ENCODE peak calls at places on chromosomes 6 and 20, in six cellular contexts. Z is cardiac fibroblast, A is BJ, I is heart left ventricle, V is stomach, N is upper lobe of right lung. D is an unnamed sample.

GRCh38 chr6:115759051-115759450 is 301.6 kb downstream of the FRK start:
- DNase-seq in Z (no peak), A (no peak), I (no peak), V (no peak), N (no peak), D (no peak)

GRCh38 chr6:144460224-144461095 is 175.3 kb downstream of the UTRN start:
- DNase-seq in Z (no peak), A (no peak), I (no peak), V (no peak), N (no peak), D (no peak)

GRCh38 chr6:107334026-107334425 is 125.3 kb downstream of the PDSS2 start:
- DNase-seq in Z (no peak), A (no peak), I (no peak), V (no peak), N (no peak), D (no peak)

GRCh38 chr6:51045548-51045947 is 226.9 kb downstream of the TFAP2B start:
- DNase-seq in Z (no peak), A (no peak), I (no peak), V (no peak), N (no peak), D (no peak)

GRCh38 chr20:58017970-58018530 is 210.4 kb downstream of the ANKRD60 start:
- DNase-seq in Z (no peak), A (no peak), I (no peak), V (no peak), N (no peak), D (no peak)

GRCh38 chr6:13281630-13282156 is 46.6 kb downstream of the TBC1D7 start:
- DNase-seq in Z (no peak), A (no peak), I (no peak), V (no peak), N (no peak), D (no peak)

GRCh38 chr20:57596998-57597939 is 23.0 kb downstream of the ZBP1 start:
- DNase-seq in Z (peak; percentile 44), A (no peak), I (peak; percentile 62), V (peak; percentile 77), N (peak; percentile 84), D (peak; percentile 87)

GRCh38 chr6:117233146-117233545 is 32.2 kb upstream of the VGLL2 start:
- DNase-seq in Z (peak; percentile 4), A (no peak), I (no peak), V (no peak), N (no peak), D (no peak)

GRCh38 chr6:138795809-138796469 is at the start of gene ECT2L:
- DNase-seq in Z (peak; percentile 57), A (no peak), I (peak; percentile 91), V (peak; percentile 60), N (peak; percentile 73), D (peak; percentile 47)

GRCh38 chr6:137712587-137712986 is 154.5 kb upstream of the TNFAIP3 start:
- DNase-seq in Z (no peak), A (no peak), I (no peak), V (no peak), N (no peak), D (no peak)

GRCh38 chr6:36127462-36128016 is 2.8 kb upstream of the MAPK13 start:
- DNase-seq in Z (peak; percentile 96), A (peak; percentile 41), I (peak; percentile 76), V (peak; percentile 41), N (peak; percentile 82), D (no peak)

GRCh38 chr6:135087803-135088202 is 33.2 kb upstream of the HBS1L start:
- DNase-seq in Z (peak; percentile 10), A (no peak), I (no peak), V (no peak), N (no peak), D (no peak)

GRCh38 chr6:157186785-157187181 is 136.5 kb downstream of the TMEM242 start:
- DNase-seq in Z (no peak), A (no peak), I (no peak), V (no peak), N (no peak), D (no peak)

GRCh38 chr20:32067234-32067821 is 15.3 kb downstream of the HCK start:
- DNase-seq in Z (peak; percentile 80), A (peak; percentile 96), I (no peak), V (no peak), N (no peak), D (no peak)

GRCh38 chr20:32564921-32565734 is 20.0 kb downstream of the NOL4L start:
- DNase-seq in Z (no peak), A (no peak), I (peak; percentile 62), V (no peak), N (peak; percentile 82), D (peak; percentile 55)

GRCh38 chr20:63037669-63038268 is 31.0 kb upstream of the BHLHE23 start:
- DNase-seq in Z (no peak), A (no peak), I (no peak), V (no peak), N (no peak), D (peak; percentile 51)

GRCh38 chr20:51393566-51393965 is 149.0 kb downstream of the NFATC2 start:
- DNase-seq in Z (no peak), A (no peak), I (peak; percentile 36), V (no peak), N (no peak), D (no peak)

GRCh38 chr6:154508573-154509375 is 1.7 kb downstream of the CNKSR3 start:
- DNase-seq in Z (no peak), A (no peak), I (no peak), V (no peak), N (no peak), D (peak; percentile 33)

GRCh38 chr20:47455133-47456040 is 46.3 kb upstream of the NCOA3 start:
- DNase-seq in Z (peak; percentile 38), A (no peak), I (no peak), V (no peak), N (no peak), D (no peak)

GRCh38 chr6:84728602-84729001 is 35.8 kb downstream of the TBX18 start:
- DNase-seq in Z (peak; percentile 61), A (no peak), I (no peak), V (no peak), N (no peak), D (no peak)

GRCh38 chr6:2157441-2158127 is 87.8 kb downstream of the GMDS start:
- DNase-seq in Z (peak; percentile 88), A (peak; percentile 87), I (no peak), V (no peak), N (no peak), D (no peak)

GRCh38 chr20:25035924-25036323 is 22.0 kb downstream of the ACSS1 start:
- DNase-seq in Z (no peak), A (no peak), I (peak; percentile 6), V (no peak), N (no peak), D (peak; percentile 47)

GRCh38 chr6:170200458-170200891 is 90.4 kb downstream of the DLL1 start:
- DNase-seq in Z (peak; percentile 9), A (no peak), I (no peak), V (no peak), N (no peak), D (no peak)

GRCh38 chr6:106894978-106895702 is 79.4 kb downstream of the CD24 start:
- DNase-seq in Z (peak; percentile 77), A (no peak), I (no peak), V (peak; percentile 31), N (no peak), D (no peak)

GRCh38 chr20:63536997-63537524 is at the start of gene PTK6:
- DNase-seq in Z (no peak), A (no peak), I (peak; percentile 57), V (peak; percentile 84), N (peak; percentile 93), D (no peak)

DNA sequence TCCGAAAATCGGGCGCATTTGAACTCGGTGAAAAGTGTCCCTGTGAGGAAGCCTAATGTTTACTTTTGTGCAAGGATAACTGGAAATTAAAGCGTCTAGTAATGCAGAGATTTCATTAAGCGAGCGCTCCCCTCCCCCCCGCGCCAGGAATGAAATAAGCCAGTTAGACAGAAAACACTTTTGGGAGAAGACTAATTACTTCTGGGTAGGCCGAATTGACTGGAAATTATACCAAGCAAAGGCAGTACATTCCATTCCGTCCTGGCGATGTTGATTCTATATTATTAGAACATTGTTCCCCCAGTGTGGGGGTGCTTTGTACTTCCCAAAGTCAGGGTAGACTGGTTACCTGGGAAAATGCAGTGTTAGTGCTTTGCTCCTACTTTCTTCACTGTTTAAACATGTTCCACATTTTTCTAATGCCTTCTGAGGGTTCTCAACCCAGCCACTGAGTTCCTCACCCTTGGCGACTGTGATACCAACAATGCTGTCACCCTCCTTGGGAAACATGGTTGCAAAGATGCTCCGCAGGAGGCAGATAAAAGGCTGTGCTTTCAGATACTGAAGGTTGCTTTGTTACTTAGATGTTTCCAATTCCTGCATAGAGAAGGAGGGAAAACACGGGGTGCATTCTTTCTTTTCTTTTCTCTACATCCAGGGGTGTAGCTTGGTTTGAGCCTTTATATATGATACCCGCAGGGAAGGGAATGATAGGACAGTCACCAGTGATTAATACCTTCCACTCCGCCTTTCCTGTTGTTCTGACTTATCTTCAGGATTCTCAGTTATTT is 2.6 kb downstream of the GJA1 start:
- DNase-seq in Z (peak; percentile 82), A (no peak), I (no peak), V (no peak), N (no peak), D (peak; percentile 79)
- H3K4me3 ChIP-seq in Z (peak overlapping the region; percentile 74), A (peak overlapping the region; percentile 85), I (peak overlapping the region; percentile 83), V (peak overlapping the region; percentile 66), N (peak overlapping the region; percentile 73), D (peak overlapping the region; percentile 55)

GRCh38 chr6:5007531-5007930 is 3.7 kb upstream of the RPP40 start:
- DNase-seq in Z (no peak), A (no peak), I (no peak), V (no peak), N (no peak), D (no peak)

GRCh38 chr6:5011346-5011745 is 7.5 kb upstream of the RPP40 start:
- DNase-seq in Z (no peak), A (no peak), I (no peak), V (no peak), N (no peak), D (no peak)

GRCh38 chr6:5003604-5004372 is at the start of gene RPP40:
- DNase-seq in Z (peak; percentile 97), A (peak; percentile 72), I (peak; percentile 98), V (peak; percentile 97), N (peak; percentile 99), D (peak; percentile 98)

GRCh38 chr6:5004373-5005037 is 668 bp upstream of the RPP40 start:
- DNase-seq in Z (no peak), A (no peak), I (no peak), V (no peak), N (no peak), D (no peak)

GRCh38 chr6:5006182-5006581 is 2.3 kb upstream of the RPP40 start:
- DNase-seq in Z (no peak), A (no peak), I (no peak), V (no peak), N (no peak), D (no peak)
- H3K4me3 ChIP-seq in Z (no peak overlapping the region), A (no peak overlapping the region), I (no peak overlapping the region), V (no peak overlapping the region), N (no peak overlapping the region), D (no peak overlapping the region)

GRCh38 chr20:53579266-53579580 is 14.4 kb downstream of the ZNF217 start:
- DNase-seq in Z (no peak), A (no peak), I (no peak), V (peak; percentile 16), N (no peak), D (no peak)
- H3K4me3 ChIP-seq in Z (peak overlapping the region; percentile 19), A (peak overlapping the region; percentile 15), I (peak overlapping the region; percentile 30), V (peak overlapping the region; percentile 22), N (peak overlapping the region; percentile 30), D (no peak overlapping the region)

DNA sequence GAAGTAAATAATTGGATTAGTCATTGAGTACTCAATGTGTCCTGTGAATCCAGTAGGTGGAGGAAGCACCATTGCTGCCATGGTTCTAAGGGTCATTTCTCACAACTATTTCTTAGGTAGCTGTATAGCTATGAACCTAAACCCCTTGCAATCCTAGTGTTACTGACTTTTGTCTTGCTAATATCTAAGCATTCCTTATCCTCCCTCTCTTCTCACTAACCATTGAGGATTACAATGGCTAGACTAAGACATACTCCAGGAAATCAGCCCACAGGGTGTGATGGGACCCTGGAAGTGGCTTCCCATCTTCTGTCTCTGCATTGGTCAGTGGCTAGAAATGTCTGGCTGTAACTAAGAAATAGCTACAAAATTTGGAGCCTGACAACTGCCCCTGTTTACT is 27.3 kb upstream of the FOXA2 start:
- DNase-seq in Z (no peak), A (no peak), I (no peak), V (no peak), N (no peak), D (no peak)
- H3K4me3 ChIP-seq in Z (no peak overlapping the region), A (no peak overlapping the region), I (no peak overlapping the region), V (no peak overlapping the region), N (no peak overlapping the region), D (no peak overlapping the region)

D was measured in testis.